ENCODE peak calls at places on chromosomes 7 and 10, in four cellular contexts. One of them, this sample, is unnamed.

GRCh38 chr10:19832624-19833507 is 16.6 kb downstream of the PLXDC2 start:
- DNase-seq in stomach: no peak
- DNase-seq in GM12891: no peak
- DNase-seq in transverse colon: no peak
- DNase-seq in this sample: no peak

GRCh38 chr7:27162930-27163775 is 2.2 kb downstream of the HOXA9 start:
- DNase-seq in transverse colon: peak
- DNase-seq in stomach: no peak
- DNase-seq in GM12891: no peak
- DNase-seq in this sample: no peak

GRCh38 chr7:28225581-28225980 is 45.0 kb upstream of the JAZF1 start:
- DNase-seq in GM12891: no peak
- DNase-seq in stomach: no peak
- DNase-seq in transverse colon: no peak
- DNase-seq in this sample: no peak

GRCh38 chr7:100679927-100680588 is 6.5 kb downstream of the GNB2 start:
- DNase-seq in GM12891: peak
- DNase-seq in stomach: no peak
- DNase-seq in transverse colon: peak
- DNase-seq in this sample: peak

GRCh38 chr7:72183835-72184234 is 228.3 kb downstream of the CALN1 start:
- DNase-seq in transverse colon: no peak
- DNase-seq in stomach: no peak
- DNase-seq in GM12891: no peak
- DNase-seq in this sample: no peak

GRCh38 chr7:106717254-106717996 is 56.5 kb upstream of the CCDC71L start:
- DNase-seq in transverse colon: no peak
- DNase-seq in stomach: no peak
- DNase-seq in GM12891: no peak
- DNase-seq in this sample: no peak

GRCh38 chr7:55474944-55475911 is 97.1 kb downstream of the VOPP1 start:
- DNase-seq in transverse colon: no peak
- DNase-seq in GM12891: no peak
- DNase-seq in stomach: peak
- DNase-seq in this sample: no peak

GRCh38 chr7:80725181-80725611 is 86.8 kb downstream of the CD36 start:
- DNase-seq in transverse colon: no peak
- DNase-seq in stomach: no peak
- DNase-seq in GM12891: no peak
- DNase-seq in this sample: no peak

GRCh38 chr10:77163670-77164348 is 473.8 kb downstream of the KCNMA1 start:
- DNase-seq in stomach: no peak
- DNase-seq in GM12891: no peak
- DNase-seq in transverse colon: peak
- DNase-seq in this sample: no peak

GRCh38 chr7:50327443-50327842 is 22.9 kb downstream of the IKZF1 start:
- DNase-seq in GM12891: no peak
- DNase-seq in stomach: no peak
- DNase-seq in transverse colon: no peak
- DNase-seq in this sample: no peak

GRCh38 chr7:44433255-44434022 is 57.0 kb downstream of the NUDCD3 start:
- DNase-seq in stomach: no peak
- DNase-seq in transverse colon: no peak
- DNase-seq in GM12891: no peak
- DNase-seq in this sample: no peak

GRCh38 chr10:78288716-78289115 is 255.1 kb downstream of the RPS24 start:
- DNase-seq in stomach: no peak
- DNase-seq in GM12891: no peak
- DNase-seq in transverse colon: no peak
- DNase-seq in this sample: no peak

GRCh38 chr10:132446661-132447445 is 49.9 kb downstream of the PWWP2B start:
- DNase-seq in stomach: peak
- DNase-seq in transverse colon: peak
- DNase-seq in GM12891: peak
- DNase-seq in this sample: no peak

GRCh38 chr7:24903559-24903958 is 76.4 kb downstream of the OSBPL3 start:
- DNase-seq in stomach: no peak
- DNase-seq in transverse colon: no peak
- DNase-seq in GM12891: no peak
- DNase-seq in this sample: no peak

GRCh38 chr7:23539494-23539907 is 7.7 kb upstream of the TRA2A start:
- DNase-seq in GM12891: no peak
- DNase-seq in stomach: no peak
- DNase-seq in transverse colon: no peak
- DNase-seq in this sample: no peak

GRCh38 chr10:73931767-73932624 is 21.1 kb downstream of the PLAU start:
- DNase-seq in transverse colon: no peak
- DNase-seq in stomach: peak
- DNase-seq in GM12891: no peak
- DNase-seq in this sample: peak

GRCh38 chr7:102426268-102427031 is 6.9 kb upstream of the ORAI2 start:
- DNase-seq in transverse colon: peak
- DNase-seq in stomach: no peak
- DNase-seq in GM12891: no peak
- DNase-seq in this sample: peak

GRCh38 chr10:131129544-131129943 is 182.0 kb downstream of the TCERG1L start:
- DNase-seq in GM12891: no peak
- DNase-seq in transverse colon: no peak
- DNase-seq in stomach: no peak
- DNase-seq in this sample: no peak

GRCh38 chr7:150403376-150404171 is 24.4 kb downstream of the ZNF775 start:
- DNase-seq in GM12891: no peak
- DNase-seq in transverse colon: peak
- DNase-seq in stomach: no peak
- DNase-seq in this sample: no peak

GRCh38 chr7:140176271-140176701 is 497 bp downstream of the KDM7A start:
- DNase-seq in GM12891: peak
- DNase-seq in stomach: peak
- DNase-seq in transverse colon: no peak
- DNase-seq in this sample: peak

GRCh38 chr10:73601486-73601921 is 10.4 kb upstream of the USP54 start:
- DNase-seq in GM12891: no peak
- DNase-seq in stomach: peak
- DNase-seq in transverse colon: peak
- DNase-seq in this sample: no peak

GRCh38 chr10:122561212-122561611 is 658 bp downstream of the DMBT1 start:
- DNase-seq in GM12891: no peak
- DNase-seq in transverse colon: no peak
- DNase-seq in stomach: no peak
- DNase-seq in this sample: no peak

GRCh38 chr7:155586843-155587440 is 40.6 kb upstream of the CNPY1 start:
- DNase-seq in transverse colon: no peak
- DNase-seq in stomach: no peak
- DNase-seq in GM12891: no peak
- DNase-seq in this sample: no peak

GRCh38 chr7:47383064-47383463 is 198.8 kb downstream of the TNS3 start:
- DNase-seq in transverse colon: peak
- DNase-seq in GM12891: no peak
- DNase-seq in stomach: peak
- DNase-seq in this sample: no peak

DNA sequence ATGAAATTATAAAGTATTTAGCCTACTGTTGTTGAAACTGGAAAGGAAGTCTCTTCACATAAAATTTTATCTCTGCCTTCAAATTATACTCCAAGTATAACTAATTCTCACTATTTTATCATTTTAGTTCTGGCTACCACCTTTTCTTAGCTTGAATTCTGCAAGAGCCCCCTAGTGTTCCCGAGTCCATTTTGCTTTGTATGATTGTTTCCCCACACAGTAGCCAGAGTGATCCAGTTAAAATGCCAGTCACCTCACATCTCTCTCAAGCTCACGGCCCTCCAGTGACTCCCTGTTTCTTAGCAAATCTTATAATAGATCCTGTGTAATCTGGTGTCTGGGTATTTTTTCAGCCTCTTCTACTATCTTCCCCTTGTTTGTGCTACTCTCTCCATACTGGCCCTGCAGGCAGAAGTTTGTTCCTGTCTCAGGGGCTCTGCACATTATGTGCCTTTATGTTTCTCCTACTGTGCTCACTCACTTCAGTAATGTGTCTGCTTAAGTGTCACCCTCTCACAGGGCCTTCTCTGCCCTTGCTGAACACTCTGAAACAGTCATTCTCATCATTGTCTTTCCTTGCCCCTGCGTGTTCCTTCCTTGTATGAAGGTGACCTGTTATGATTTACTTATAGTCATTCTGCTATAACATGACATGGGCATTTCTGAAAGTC is 8.9 kb downstream of the WAC start:
- DNase-seq in stomach: no peak
- DNase-seq in GM12891: no peak
- DNase-seq in transverse colon: no peak
- DNase-seq in this sample: no peak
- TF ChIP-seq POLR2AphosphoS5 in stomach: no peak
- TF ChIP-seq POLR2AphosphoS5 in GM12891: no peak
- TF ChIP-seq POLR2AphosphoS5 in transverse colon: no peak
- TF ChIP-seq POLR2AphosphoS5 in this sample: no peak

DNA sequence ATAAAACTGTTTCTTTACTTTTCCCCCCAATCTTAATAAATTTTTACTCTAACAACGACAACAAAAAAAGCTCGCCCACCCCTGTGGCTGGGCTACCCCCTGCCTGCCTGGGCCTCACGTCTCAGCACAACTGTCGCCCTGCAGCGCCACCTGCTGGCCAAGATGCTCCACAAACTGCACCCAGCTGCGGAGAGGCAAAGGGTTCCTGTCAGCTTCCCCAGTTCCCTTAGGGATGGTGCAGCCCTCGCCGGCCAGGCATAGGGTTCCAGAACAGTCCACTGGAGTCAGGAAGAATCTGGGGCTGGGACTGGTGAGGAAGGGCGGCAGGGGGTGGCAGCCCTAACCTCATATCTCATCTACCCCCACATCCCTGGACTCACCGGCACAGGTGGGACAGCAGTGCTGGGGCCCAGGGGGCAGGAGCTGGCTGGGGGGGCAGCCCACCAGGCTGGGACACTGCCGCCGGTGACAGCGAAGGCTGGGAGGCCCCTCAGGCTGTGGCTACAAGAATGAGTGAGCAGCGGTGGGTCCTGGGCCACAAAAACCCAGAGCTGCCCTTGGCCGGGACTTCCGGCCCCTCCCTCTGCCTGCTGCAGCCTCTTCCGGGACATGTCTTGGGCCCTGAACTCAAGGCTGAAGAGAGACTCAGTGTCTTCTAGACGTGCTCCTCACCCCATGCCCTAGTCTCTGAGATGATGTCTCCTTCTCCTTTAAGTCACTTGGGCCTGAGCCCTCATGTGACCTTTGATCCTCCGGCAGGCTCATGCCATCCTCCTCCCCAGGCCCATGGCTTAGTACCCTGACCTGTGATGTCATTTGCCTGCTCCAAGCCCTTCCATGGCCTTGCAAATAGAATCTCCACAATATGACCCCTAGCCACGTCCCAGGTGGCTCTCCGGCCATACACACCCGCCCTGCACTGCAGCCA is 21.2 kb downstream of the ATP6V1F start:
- DNase-seq in GM12891: peak
- DNase-seq in stomach: peak
- DNase-seq in transverse colon: peak
- DNase-seq in this sample: peak
- TF ChIP-seq POLR2A in GM12891: no peak
- TF ChIP-seq POLR2A in stomach: no peak
- TF ChIP-seq POLR2A in transverse colon: no peak
- TF ChIP-seq POLR2A in this sample: peak

DNA sequence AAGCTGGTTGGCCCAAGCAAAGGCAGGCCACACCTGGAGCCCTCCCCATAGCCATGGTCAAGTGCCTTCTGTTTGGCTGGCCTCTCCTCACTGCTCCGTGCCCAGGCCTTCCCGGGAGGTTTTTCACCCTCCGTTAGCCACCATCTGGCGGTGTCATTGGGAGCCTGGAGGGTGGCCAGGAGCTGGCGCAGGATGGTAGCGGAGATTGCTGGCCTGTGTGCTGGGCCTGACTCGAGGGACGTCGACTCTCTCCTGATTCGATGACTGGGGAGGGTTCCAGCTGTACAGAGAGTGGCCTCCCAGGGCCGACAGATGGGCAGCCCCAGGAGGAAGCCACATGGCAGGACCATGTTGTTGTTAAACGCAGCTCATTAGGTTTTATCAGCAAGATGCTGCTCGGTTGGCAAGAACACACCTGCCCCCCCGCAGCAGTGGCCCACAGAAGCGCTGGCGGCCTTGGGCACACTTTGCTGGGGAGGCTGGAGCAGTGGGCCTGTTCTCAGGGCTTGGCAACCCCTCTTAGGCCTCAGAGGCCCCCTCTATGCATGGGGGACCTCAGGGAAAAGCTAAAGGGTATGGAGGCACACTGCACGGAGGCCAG is 64.0 kb upstream of the CACUL1 start:
- DNase-seq in transverse colon: no peak
- DNase-seq in GM12891: no peak
- DNase-seq in stomach: no peak
- DNase-seq in this sample: no peak
- TF ChIP-seq POLR2AphosphoS5 in transverse colon: no peak
- TF ChIP-seq POLR2AphosphoS5 in GM12891: no peak
- TF ChIP-seq POLR2AphosphoS5 in stomach: no peak
- TF ChIP-seq POLR2AphosphoS5 in this sample: no peak

GRCh38 chr7:711093-711966 is 15.2 kb upstream of the DNAAF5 start:
- DNase-seq in transverse colon: no peak
- DNase-seq in stomach: no peak
- DNase-seq in GM12891: no peak
- DNase-seq in this sample: no peak

GRCh38 chr7:714251-714671 is 12.2 kb upstream of the DNAAF5 start:
- DNase-seq in stomach: no peak
- DNase-seq in GM12891: no peak
- DNase-seq in transverse colon: no peak
- DNase-seq in this sample: no peak

GRCh38 chr7:713488-714230 is 12.8 kb upstream of the DNAAF5 start:
- DNase-seq in GM12891: no peak
- DNase-seq in transverse colon: no peak
- DNase-seq in stomach: no peak
- DNase-seq in this sample: no peak

GRCh38 chr7:711967-712600 is 14.4 kb upstream of the DNAAF5 start:
- DNase-seq in transverse colon: no peak
- DNase-seq in GM12891: peak
- DNase-seq in stomach: no peak
- DNase-seq in this sample: no peak

DNA sequence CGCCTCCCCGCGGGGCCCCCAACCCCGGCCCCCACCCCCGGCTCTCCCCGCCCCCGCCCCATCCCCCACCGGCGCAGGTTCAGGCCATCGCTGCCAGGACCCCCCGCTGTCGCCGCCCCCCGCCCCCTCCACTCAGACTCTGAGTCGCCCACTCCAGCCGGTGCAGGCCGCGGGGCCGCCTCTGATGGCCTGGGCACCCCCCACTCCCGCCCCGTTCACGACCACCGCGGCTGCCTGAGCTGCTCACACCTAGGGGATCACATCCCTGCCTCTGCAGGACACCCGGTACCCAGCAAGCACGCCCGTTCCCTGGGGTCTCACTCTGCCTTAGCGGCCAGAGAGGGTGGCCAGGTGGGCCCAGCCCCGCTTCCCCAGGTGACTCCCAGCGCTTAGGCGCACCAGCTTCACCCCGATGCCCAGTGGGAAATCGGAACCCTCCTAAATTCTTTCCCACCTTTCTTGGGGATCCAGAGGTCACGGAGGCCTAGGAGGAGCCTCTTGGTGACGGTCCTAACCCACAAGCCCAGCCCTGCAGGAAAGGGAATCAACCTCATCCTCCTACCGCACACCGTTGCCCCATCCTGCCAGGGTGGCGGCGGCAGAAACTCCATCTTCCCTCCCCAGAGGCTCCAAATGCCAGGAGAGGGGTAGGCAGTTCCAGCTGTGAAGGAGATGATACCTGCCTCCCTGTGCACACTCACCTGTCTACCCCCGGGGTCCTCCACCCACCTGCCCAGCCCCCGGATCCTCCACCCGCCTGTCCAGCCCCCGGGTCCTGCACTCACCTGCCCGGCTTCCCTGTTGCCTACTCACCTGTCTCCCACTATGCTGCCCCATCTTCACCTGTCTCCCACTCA is 13.7 kb upstream of the DNAAF5 start:
- DNase-seq in stomach: no peak
- DNase-seq in GM12891: no peak
- DNase-seq in transverse colon: no peak
- DNase-seq in this sample: no peak
- TF ChIP-seq POLR2A in stomach: no peak
- TF ChIP-seq POLR2A in GM12891: no peak
- TF ChIP-seq POLR2A in transverse colon: no peak
- TF ChIP-seq POLR2A in this sample: no peak

This sample was measured in GM12892.